ENCODE peak calls at places on chromosomes 11 and 22, in eight cellular contexts. U is GM03348; R is effector CD4-positive, alpha-beta T cell; W is brain microvascular endothelial cell; O is dermis blood vessel endothelial cell; M is activated T-cell treated with anti-CD3 and anti-CD28 coated beads for 48 hours; B is lower lobe of right lung; T is GM23338. Z is an unnamed sample.

GRCh38 chr22:42931421-42932196 is 74.5 kb upstream of the ARFGAP3 start:
- DNase-seq in O (no peak), U (peak; percentile 64), W (no peak), M (no peak), B (no peak), R (no peak), T (no peak), Z (no peak)

GRCh38 chr22:46262449-46263207 is 515 bp downstream of the PKDREJ start:
- DNase-seq in R (no peak), M (peak; percentile 33), O (peak; percentile 86), U (peak; percentile 43), W (peak; percentile 30), B (peak; percentile 84), T (peak; percentile 91), Z (no peak)

GRCh38 chr11:118105657-118106305 is 19.0 kb upstream of the SMIM35 start:
- DNase-seq in W (no peak), O (no peak), M (no peak), B (no peak), T (no peak), R (no peak), U (no peak), Z (no peak)

GRCh38 chr22:39449708-39450107 is 7.1 kb upstream of the MGAT3 start:
- DNase-seq in U (no peak), M (no peak), R (no peak), O (no peak), T (no peak), W (no peak), B (no peak), Z (no peak)

GRCh38 chr11:116787436-116787785 is 412 bp downstream of the ZPR1 start:
- DNase-seq in O (peak; percentile 31), T (peak; percentile 19), R (no peak), B (no peak), U (peak; percentile 16), M (no peak), W (no peak), Z (no peak)

GRCh38 chr11:73228268-73229134 is 10.4 kb downstream of the P2RY2 start:
- DNase-seq in R (no peak), T (no peak), U (no peak), B (no peak), W (no peak), M (no peak), O (no peak), Z (no peak)

GRCh38 chr11:60959445-60959844 is 7.5 kb upstream of the SLC15A3 start:
- DNase-seq in R (no peak), M (no peak), W (no peak), O (no peak), B (no peak), T (no peak), U (no peak), Z (no peak)

GRCh38 chr11:76669901-76670474 is 559 bp downstream of the LRRC32 start:
- DNase-seq in W (peak; percentile 87), M (no peak), O (peak; percentile 82), U (peak; percentile 90), R (no peak), B (peak; percentile 41), T (peak; percentile 36), Z (no peak)

GRCh38 chr11:133840479-133840941 is 4.8 kb downstream of the SPATA19 start:
- DNase-seq in R (no peak), M (no peak), U (no peak), O (no peak), W (no peak), B (no peak), T (no peak), Z (no peak)

GRCh38 chr22:32697331-32697995 is 104.0 kb upstream of the TIMP3 start:
- DNase-seq in U (no peak), W (no peak), B (no peak), O (no peak), T (no peak), M (no peak), R (no peak), Z (no peak)

GRCh38 chr11:113796663-113797259 is 17.2 kb downstream of the CLDN25 start:
- DNase-seq in T (peak; percentile 87), B (no peak), O (peak; percentile 67), R (no peak), M (no peak), W (peak; percentile 58), U (peak; percentile 79), Z (peak; percentile 72)

GRCh38 chr11:61683961-61684869 is 4.0 kb downstream of the DAGLA start:
- DNase-seq in O (no peak), T (no peak), W (no peak), M (no peak), U (no peak), R (no peak), B (no peak), Z (no peak)

GRCh38 chr11:119983240-119983732 is 154.6 kb downstream of the TRIM29 start:
- DNase-seq in R (no peak), W (no peak), B (no peak), T (peak; percentile 68), M (no peak), U (no peak), O (no peak), Z (no peak)

Z was measured in globus pallidus.